ENCODE peak calls at places on chromosomes 3 and 15, in eight cellular contexts. S is Peyer's patch; F is stomach; Y is ovary; L is epithelial cell of prostate; U is aorta; G is CD8-positive, alpha-beta T cell; N is CD4-positive, CD25-positive, alpha-beta regulatory T cell. J is an unnamed sample.

GRCh38 chr15:49247556-49248102 is 77.6 kb downstream of the GALK2 start:
- DNase-seq in S (no peak), F (no peak), Y (no peak), L (no peak), U (no peak), G (no peak), N (no peak), J (no peak)

GRCh38 chr3:183629546-183630301 is 5.7 kb upstream of the KLHL24 start:
- DNase-seq in S (no peak), F (no peak), Y (no peak), L (no peak), U (no peak), G (no peak), N (no peak), J (no peak)

GRCh38 chr3:134710313-134710680 is 59.5 kb upstream of the KY start:
- DNase-seq in S (no peak), F (no peak), Y (no peak), L (no peak), U (no peak), G (no peak), N (no peak), J (no peak)

GRCh38 chr3:124510290-124510689 is 220.0 kb upstream of the UMPS start:
- DNase-seq in S (no peak), F (no peak), Y (no peak), L (no peak), U (no peak), G (no peak), N (no peak), J (no peak)

GRCh38 chr15:38705421-38706219 is 141.0 kb upstream of the RASGRP1 start:
- DNase-seq in S (no peak), F (no peak), Y (no peak), L (no peak), U (no peak), G (no peak), N (no peak), J (no peak)

GRCh38 chr15:63407612-63408011 is 26.0 kb upstream of the CA12 start:
- DNase-seq in S (no peak), F (no peak), Y (no peak), L (no peak), U (no peak), G (no peak), N (no peak), J (no peak)

GRCh38 chr3:178159691-178160090 is 376.5 kb upstream of the KCNMB2 start:
- DNase-seq in S (no peak), F (no peak), Y (no peak), L (no peak), U (no peak), G (no peak), N (no peak), J (no peak)

GRCh38 chr15:79329186-79329611 is 18.3 kb downstream of the TMED3 start:
- DNase-seq in S (no peak), F (no peak), Y (no peak), L (peak; percentile 39), U (no peak), G (no peak), N (no peak), J (no peak)

GRCh38 chr15:51735211-51735610 is 2.2 kb downstream of the LYSMD2 start:
- DNase-seq in S (no peak), F (no peak), Y (no peak), L (no peak), U (no peak), G (no peak), N (peak; percentile 29), J (no peak)

GRCh38 chr15:80275946-80276345 is 23.9 kb upstream of the CTXND1 start:
- DNase-seq in S (no peak), F (no peak), Y (no peak), L (peak; percentile 10), U (no peak), G (no peak), N (no peak), J (no peak)

GRCh38 chr15:63374686-63375520 is 6.7 kb downstream of the CA12 start:
- DNase-seq in S (peak; percentile 53), F (peak; percentile 45), Y (no peak), L (no peak), U (peak; percentile 85), G (no peak), N (no peak), J (no peak)

GRCh38 chr3:131762981-131763380 is 260.2 kb upstream of the MRPL3 start:
- DNase-seq in S (no peak), F (no peak), Y (no peak), L (no peak), U (no peak), G (no peak), N (no peak), J (no peak)

GRCh38 chr3:153285194-153285641 is 123.2 kb downstream of the RAP2B start:
- DNase-seq in S (no peak), F (no peak), Y (no peak), L (peak; percentile 39), U (no peak), G (no peak), N (no peak), J (no peak)

GRCh38 chr3:39178553-39178952 is 13.8 kb downstream of the XIRP1 start:
- DNase-seq in S (peak; percentile 39), F (no peak), Y (no peak), L (no peak), U (no peak), G (no peak), N (no peak), J (no peak)

GRCh38 chr3:39177708-39178332 is 14.6 kb downstream of the XIRP1 start:
- DNase-seq in S (peak; percentile 91), F (peak; percentile 88), Y (peak; percentile 96), L (no peak), U (peak; percentile 97), G (peak; percentile 46), N (peak; percentile 37), J (peak; percentile 62)

GRCh38 chr3:39180183-39180545 is 12.2 kb downstream of the XIRP1 start:
- DNase-seq in S (peak; percentile 45), F (no peak), Y (no peak), L (no peak), U (no peak), G (no peak), N (peak; percentile 13), J (no peak)

GRCh38 chr3:39171860-39172259 is 18.5 kb upstream of the CSRNP1 start:
- DNase-seq in S (no peak), F (no peak), Y (no peak), L (no peak), U (no peak), G (no peak), N (no peak), J (no peak)

DNA sequence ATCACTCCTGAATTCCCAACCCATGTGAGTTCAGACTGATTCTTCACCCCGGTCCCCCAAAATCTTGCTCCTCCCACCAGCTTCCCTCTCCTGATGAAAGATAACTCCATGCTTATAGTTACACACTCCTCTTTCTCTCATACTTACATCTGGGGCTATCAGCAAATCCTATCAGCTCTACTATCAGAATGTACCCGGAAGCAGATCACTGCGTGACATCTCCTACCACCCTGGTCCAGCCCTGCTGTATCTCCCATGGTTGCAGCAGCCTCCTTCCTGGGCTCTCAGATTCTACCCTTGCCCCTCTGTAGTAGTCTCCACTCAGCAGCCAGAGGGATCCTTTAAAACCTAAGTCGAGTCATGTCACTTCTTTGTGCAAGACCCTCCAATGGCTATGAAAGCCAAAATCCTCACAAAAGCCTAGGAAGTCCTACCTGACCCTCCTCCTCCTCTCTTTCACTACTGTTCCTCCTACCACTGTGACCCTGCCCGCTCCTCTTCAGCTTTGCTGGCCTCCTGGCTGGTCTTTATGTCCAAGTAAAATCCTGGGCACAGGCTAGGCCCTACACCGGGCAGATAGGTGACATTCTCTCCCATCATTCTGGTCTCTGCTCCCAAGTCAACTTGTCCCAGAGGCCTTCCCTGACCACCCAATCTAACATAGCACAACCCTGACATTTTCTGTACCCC is 16.2 kb downstream of the XIRP1 start:
- DNase-seq in S (peak; percentile 34), F (no peak), Y (no peak), L (no peak), U (no peak), G (no peak), N (no peak), J (no peak)
- H3K27ac ChIP-seq in S (no peak overlapping the region), F (no peak overlapping the region), Y (peak overlapping the region; percentile 80), L (no peak overlapping the region), U (peak overlapping the region; percentile 82), G (no peak overlapping the region), N (peak overlapping the region; percentile 24), J (peak overlapping the region; percentile 47)

GRCh38 chr15:70329179-70329578 is 231.5 kb upstream of the TLE3 start:
- DNase-seq in S (no peak), F (no peak), Y (no peak), L (no peak), U (no peak), G (no peak), N (no peak), J (no peak)
- H3K27ac ChIP-seq in S (no peak overlapping the region), F (no peak overlapping the region), Y (no peak overlapping the region), L (no peak overlapping the region), U (no peak overlapping the region), G (no peak overlapping the region), N (no peak overlapping the region), J (no peak overlapping the region)

DNA sequence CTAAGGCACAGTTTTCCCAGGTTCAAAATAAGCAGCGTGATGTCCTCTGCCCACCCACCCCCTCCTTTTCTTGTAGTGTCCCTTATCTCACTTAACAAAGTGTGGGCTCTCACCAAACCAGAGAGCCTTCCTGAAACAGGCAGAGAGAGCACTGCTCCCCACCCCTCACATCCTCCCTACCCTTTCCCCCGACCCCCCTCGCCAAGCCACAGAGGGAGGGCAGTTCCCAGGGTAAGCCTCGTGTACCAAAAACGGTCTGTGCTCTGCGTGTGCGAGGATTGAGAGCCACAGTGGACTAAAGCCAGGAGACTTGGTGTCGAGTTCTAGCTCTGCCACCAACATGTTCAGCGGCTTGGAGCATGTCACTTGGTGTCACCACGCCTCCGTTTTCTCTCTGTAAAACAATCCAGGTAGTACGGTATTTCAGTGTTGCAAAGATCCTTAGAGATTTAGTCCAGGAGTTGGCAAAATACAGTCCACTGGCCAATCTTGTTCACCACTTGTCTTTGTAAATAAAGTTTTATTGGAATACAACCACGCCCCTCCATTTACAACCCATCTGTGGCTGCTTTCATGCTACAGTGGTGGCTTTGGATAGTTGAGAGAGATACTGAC is 249.9 kb downstream of the OPA1 start:
- DNase-seq in S (no peak), F (no peak), Y (no peak), L (no peak), U (no peak), G (no peak), N (no peak), J (no peak)
- H3K27ac ChIP-seq in S (no peak overlapping the region), F (peak overlapping the region; percentile 92), Y (no peak overlapping the region), L (peak overlapping the region; percentile 57), U (no peak overlapping the region), G (no peak overlapping the region), N (no peak overlapping the region), J (no peak overlapping the region)

GRCh38 chr3:50392101-50392715 is 32.9 kb upstream of the TMEM115 start:
- DNase-seq in S (no peak), F (no peak), Y (no peak), L (no peak), U (no peak), G (no peak), N (no peak), J (no peak)

GRCh38 chr3:50389368-50389767 is 30.0 kb upstream of the TMEM115 start:
- DNase-seq in S (no peak), F (no peak), Y (no peak), L (no peak), U (no peak), G (no peak), N (no peak), J (no peak)

GRCh38 chr3:50388021-50388719 is 28.8 kb upstream of the TMEM115 start:
- DNase-seq in S (no peak), F (no peak), Y (no peak), L (no peak), U (no peak), G (no peak), N (no peak), J (no peak)

GRCh38 chr3:50388720-50389352 is 29.5 kb upstream of the TMEM115 start:
- DNase-seq in S (no peak), F (no peak), Y (no peak), L (no peak), U (no peak), G (no peak), N (no peak), J (no peak)

GRCh38 chr3:50390523-50391177 is 31.3 kb upstream of the TMEM115 start:
- DNase-seq in S (peak; percentile 81), F (peak; percentile 77), Y (peak; percentile 40), L (no peak), U (peak; percentile 86), G (no peak), N (no peak), J (peak; percentile 33)
- H3K27ac ChIP-seq in S (no peak overlapping the region), F (no peak overlapping the region), Y (no peak overlapping the region), L (no peak overlapping the region), U (peak overlapping the region; percentile 0), G (no peak overlapping the region), N (no peak overlapping the region), J (no peak overlapping the region)